ENCODE peak calls at places on chromosomes 16 and 17, in nine cellular contexts. T is mesendoderm; Z is colonic mucosa; E is endothelial cell of umbilical vein; Y is right cardiac atrium; J is NT2/D1; H is effector memory CD4-positive, alpha-beta T cell; A is prostate gland; P is suprapubic skin. C is an unnamed sample. For H3K4me1, the result is how much of the 10 kb centered on the place peaks cover.

GRCh38 chr17:58369214-58370031 is 17.4 kb upstream of the SUPT4H1 start:
- DNase-seq in P (no peak), A (no peak), Z (peak), H (no peak), T (no peak), J (no peak), E (no peak), Y (no peak), C (no peak)

GRCh38 chr16:58019866-58020538 is 5.6 kb upstream of the MMP15 start:
- DNase-seq in H (no peak), Z (no peak), A (no peak), J (no peak), Y (no peak), E (no peak), P (no peak), T (no peak), C (no peak)

GRCh38 chr17:78998311-78999055 is 11.1 kb downstream of the CANT1 start:
- DNase-seq in P (peak), E (no peak), Y (peak), A (peak), J (no peak), Z (peak), H (no peak), T (no peak), C (peak)

GRCh38 chr17:36728030-36728991 is 126.9 kb downstream of the MRM1 start:
- DNase-seq in E (no peak), Y (peak), Z (no peak), P (no peak), J (no peak), T (peak), H (no peak), A (no peak), C (no peak)

GRCh38 chr17:38751144-38751802 is 1.3 kb upstream of the PSMB3 start:
- DNase-seq in P (no peak), E (no peak), A (no peak), T (peak), Z (peak), H (no peak), Y (no peak), J (no peak), C (no peak)

GRCh38 chr16:16096161-16096857 is 127.0 kb downstream of the ABCC6 start:
- DNase-seq in P (no peak), T (peak), Y (peak), A (peak), Z (peak), H (no peak), J (no peak), E (no peak), C (peak)

GRCh38 chr16:49889725-49890397 is 33.9 kb upstream of the ZNF423 start:
- DNase-seq in P (no peak), T (peak), H (no peak), Y (no peak), E (no peak), J (no peak), Z (no peak), A (no peak), C (no peak)

GRCh38 chr16:1414532-1415265 is at the start of gene UNKL:
- DNase-seq in Z (peak), E (peak), Y (peak), J (no peak), A (peak), T (peak), H (peak), P (no peak), C (peak)

GRCh38 chr16:68707341-68708152 is 29.5 kb upstream of the CDH1 start:
- DNase-seq in J (peak), T (peak), H (no peak), A (peak), E (no peak), Z (peak), Y (peak), P (no peak), C (no peak)

GRCh38 chr16:12002447-12003006 is 26.0 kb downstream of the SNX29 start:
- DNase-seq in J (no peak), Z (no peak), A (no peak), Y (peak), H (no peak), E (no peak), P (no peak), T (no peak), C (peak)

DNA sequence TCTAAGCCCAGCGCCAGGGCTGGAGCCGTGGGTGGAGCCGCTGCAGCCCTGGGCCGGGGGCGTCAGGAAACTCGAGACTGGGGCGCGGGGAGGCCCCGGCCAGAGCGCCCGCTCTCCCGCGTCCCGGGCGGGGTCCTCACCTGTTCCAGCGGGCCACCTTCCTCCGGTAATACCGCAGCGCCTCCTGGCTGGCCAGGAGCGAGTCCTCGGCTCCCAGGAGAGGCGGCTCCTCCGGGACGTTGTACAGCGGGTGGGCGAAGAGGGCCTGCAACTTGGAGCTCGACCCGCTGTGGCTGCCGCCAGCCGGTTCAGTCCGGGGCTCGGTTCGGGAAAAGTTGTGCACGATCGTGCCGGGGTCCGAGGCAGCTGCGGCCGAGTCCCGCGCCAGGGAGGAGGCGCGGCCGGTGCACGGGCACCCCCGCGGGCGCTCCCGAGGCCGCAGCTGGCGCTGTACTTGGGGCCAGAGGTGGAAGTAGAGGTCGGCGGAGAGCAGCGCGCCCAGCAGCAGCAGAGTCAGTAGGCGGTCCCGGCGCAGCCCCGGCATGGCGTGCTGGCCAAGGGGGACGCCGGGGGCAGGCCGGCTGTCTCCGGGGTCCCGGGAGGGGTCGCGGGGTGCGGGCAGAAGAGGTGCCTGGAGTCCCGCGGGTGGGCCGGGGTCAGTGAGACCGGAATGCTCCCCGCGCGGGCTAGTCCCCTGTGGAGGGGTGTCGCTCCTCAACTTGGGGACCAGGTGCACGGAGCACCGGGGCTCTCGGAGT is 865 bp downstream of the FAM20A start:
- DNase-seq in E (no peak), A (no peak), P (peak), Y (peak), H (no peak), J (no peak), T (peak), Z (no peak), C (peak)
- H3K4me1 ChIP-seq in E (under half), A (under half), P (under half), Y (under half), H (under half), J (under half), T (under half), Z (under half), C (under half)

GRCh38 chr17:45801386-45801785 is 17.3 kb downstream of the CRHR1 start:
- DNase-seq in Y (no peak), H (no peak), Z (no peak), E (no peak), P (no peak), A (no peak), T (no peak), J (no peak), C (no peak)
- H3K4me1 ChIP-seq in Y (under half), H (under half), Z (under half), E (under half), P (under half), A (under half), T (under half), J (under half), C (under half)

DNA sequence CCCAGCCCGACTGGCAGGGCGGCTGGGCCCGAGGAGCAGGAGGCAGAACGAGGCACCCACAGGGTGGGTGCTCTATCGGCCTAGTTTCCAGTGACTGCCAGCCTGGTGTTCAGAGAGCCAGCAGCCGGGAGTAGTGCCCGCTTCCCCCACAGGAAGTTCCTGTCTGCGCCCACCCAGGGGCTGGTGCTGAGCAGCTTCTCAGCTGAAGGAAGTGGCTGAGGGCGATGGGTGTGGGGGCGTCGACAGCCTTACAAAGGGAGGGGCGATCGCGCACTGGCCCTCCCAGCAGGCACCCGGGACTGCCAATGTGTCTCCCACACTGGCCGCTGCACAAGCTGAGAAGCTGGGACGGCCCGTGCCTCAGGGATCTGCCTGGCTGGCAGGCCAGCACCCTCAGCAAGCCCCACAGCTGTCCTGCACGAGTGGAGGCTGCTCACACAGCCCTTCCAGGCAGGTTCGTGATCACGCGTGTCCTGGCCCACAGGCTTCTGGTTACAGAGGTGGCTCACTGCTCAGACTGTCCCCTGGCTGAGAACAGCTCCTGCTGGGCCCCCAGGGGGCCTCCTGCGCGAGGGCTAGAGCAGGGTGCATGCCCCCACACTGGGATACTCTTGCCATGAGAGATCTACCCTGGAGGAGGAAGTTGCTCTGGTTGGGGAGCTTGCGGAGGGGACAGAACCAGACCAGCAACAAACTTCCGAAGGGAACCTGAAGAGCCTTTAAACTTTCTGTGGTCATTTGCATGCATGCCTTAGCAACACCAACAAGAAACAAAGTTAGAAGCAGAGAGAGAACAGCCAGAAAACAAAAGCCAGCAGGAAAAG is 2.5 kb downstream of the RNF166 start:
- DNase-seq in Y (peak), P (no peak), Z (no peak), T (no peak), A (no peak), J (no peak), H (peak), E (peak), C (no peak)
- H3K4me1 ChIP-seq in Y (under half), P (half or more), Z (under half), T (under half), A (under half), J (under half), H (half or more), E (half or more), C (under half)

DNA sequence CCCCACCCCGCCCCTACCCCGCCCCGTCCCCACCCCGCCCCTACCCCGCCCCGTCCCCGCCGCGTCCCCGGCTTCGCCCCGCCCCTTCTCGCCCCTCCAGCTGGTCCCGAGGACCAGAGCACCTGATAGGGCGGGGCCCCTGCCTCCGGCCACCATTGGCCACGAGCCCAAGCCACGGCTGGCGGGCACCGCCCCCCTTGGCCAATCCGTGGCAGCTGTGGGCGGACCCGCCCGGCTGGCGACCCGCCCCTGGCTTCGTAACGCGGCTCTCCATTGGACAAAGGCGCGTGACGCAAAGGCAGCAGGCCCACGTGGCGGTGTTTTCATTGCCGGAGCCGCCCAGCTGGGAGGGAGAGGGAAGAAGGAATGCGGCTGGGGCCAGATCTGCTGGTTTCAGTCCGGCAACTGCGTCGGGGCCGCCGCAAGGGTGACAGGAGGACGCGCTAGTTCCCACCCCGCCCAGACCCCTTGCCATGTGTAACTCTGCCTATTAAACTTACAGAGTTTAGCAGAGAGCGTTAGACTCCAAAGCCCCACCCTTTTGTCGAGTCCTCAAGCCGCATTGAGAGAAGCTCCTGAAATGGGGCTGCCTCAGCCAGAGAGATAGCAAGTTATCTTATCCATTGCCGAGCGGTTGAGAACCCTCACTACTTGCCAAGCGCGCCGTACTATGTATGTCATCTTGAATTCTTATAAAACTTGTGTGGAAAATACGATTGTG is 403 bp upstream of the WIPI1 start:
- DNase-seq in Y (peak), J (peak), P (peak), E (peak), H (peak), A (peak), Z (peak), T (peak), C (peak)
- H3K4me1 ChIP-seq in Y (under half), J (under half), P (half or more), E (under half), H (under half), A (under half), Z (under half), T (under half), C (under half)

DNA sequence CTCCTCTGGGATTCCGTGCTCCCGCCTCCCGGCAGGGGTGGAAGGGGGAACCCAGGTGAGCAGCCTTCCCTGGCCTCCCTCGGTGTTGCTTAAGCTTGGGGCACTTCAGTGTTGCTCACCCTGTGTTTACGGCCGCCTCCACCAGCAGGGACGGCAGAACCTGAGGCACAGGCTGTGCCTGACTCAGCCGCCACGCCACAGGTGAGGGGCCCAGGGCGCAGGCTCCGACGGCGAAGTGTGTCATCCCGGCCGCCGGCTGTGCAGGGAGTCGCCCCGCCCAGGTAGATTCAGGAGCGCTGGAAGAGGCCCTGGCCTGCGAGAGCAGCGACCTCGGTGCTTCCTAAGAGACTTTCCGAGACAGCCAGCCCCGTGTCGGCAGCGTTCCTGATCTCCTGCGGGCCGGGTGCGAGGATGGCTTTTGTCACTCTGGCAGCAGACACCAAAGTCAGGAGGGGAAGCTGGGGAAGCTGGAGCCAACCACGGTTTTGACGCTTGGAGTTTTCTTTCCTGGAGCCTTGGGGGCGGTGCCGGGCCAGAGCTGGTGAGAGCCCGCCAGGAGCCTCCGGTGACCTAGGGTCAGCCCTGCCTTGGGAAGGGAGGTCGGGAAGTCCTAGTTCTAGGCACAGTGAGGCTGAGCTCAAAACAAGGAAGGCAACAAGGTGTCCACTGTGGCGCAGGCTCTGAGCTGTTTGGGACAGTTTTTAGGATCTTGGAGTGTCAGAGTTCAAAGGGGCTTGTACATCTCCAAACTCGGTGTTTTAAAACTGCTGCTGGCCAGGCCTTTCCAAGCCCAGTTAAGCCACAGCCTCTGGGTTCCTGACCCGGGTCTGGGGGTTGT is 2.1 kb downstream of the GSE1 start:
- DNase-seq in T (peak), J (no peak), E (no peak), Z (peak), A (peak), P (no peak), H (no peak), Y (peak), C (no peak)
- H3K4me1 ChIP-seq in T (under half), J (under half), E (under half), Z (under half), A (under half), P (half or more), H (half or more), Y (under half), C (under half)

DNA sequence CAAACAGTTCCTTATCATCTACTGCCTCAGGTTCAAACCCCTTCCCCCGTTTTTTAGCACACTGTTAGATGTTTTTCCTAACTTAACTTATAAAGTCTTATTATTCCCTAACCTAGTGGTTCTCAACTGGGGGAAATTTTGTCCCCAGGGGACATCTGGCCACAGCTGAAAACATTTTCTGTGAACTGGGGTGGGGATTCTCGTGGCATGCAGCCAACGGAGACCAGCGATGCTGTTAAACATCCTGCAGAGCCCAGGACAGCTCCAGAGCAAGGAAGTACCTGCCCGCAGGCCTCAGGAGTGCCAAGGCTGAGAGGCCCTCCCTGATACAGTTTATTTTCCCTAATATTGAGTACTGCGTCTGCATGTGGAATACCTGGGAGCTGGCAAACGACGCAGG is 24.3 kb downstream of the ZCCHC14 start:
- DNase-seq in Y (peak), J (no peak), H (no peak), Z (no peak), T (no peak), E (no peak), A (no peak), P (no peak), C (no peak)
- H3K4me1 ChIP-seq in Y (under half), J (under half), H (under half), Z (under half), T (under half), E (under half), A (under half), P (half or more), C (under half)

DNA sequence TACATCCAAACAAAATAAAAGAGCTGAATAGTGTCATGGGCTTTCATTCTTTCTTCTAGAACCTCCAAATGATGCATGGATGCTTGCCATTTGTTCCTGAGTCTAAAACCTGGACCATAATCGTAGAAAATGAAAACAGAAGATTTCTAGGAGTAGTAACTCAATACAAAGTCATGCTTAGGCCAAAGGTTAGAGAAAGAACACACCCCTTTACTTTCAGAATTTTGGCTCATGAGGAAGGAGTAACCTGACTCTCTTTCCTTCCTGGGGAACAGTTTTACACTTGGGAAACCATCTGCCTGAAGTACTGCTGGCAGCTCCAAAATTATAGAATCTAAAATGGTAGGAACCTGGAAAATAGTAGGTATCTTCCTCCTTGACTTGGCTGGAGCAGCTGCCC is 137.2 kb downstream of the SNX11 start:
- DNase-seq in Z (no peak), J (no peak), E (no peak), T (peak), P (no peak), Y (no peak), A (no peak), H (no peak), C (no peak)
- H3K4me1 ChIP-seq in Z (under half), J (under half), E (half or more), T (under half), P (under half), Y (under half), A (under half), H (under half), C (under half)

C was measured in ovary.